ENCODE peak calls at places on chromosomes 3 and 15, in ten cellular contexts. One of them, this sample, is unnamed.

GRCh38 chr3:196803891-196804468 is 63.7 kb upstream of the SENP5 start:
- DNase-seq in bronchial epithelial cell: no peak
- DNase-seq in B cell: no peak
- DNase-seq in testis: no peak
- DNase-seq in nephron progenitor cell: no peak
- DNase-seq in fibroblast of mammary gland: peak
- DNase-seq in glutamatergic neuron: no peak
- DNase-seq in lower lobe of right lung: no peak
- DNase-seq in brain microvascular endothelial cell: no peak
- DNase-seq in IMR-90: no peak
- DNase-seq in this sample: no peak

GRCh38 chr15:39580630-39581500 is at the start of gene THBS1:
- DNase-seq in bronchial epithelial cell: peak
- DNase-seq in brain microvascular endothelial cell: peak
- DNase-seq in fibroblast of mammary gland: peak
- DNase-seq in nephron progenitor cell: peak
- DNase-seq in glutamatergic neuron: peak
- DNase-seq in B cell: no peak
- DNase-seq in testis: peak
- DNase-seq in lower lobe of right lung: peak
- DNase-seq in IMR-90: peak
- DNase-seq in this sample: no peak

GRCh38 chr15:51775967-51776816 is 24.8 kb downstream of the TMOD2 start:
- DNase-seq in B cell: peak
- DNase-seq in IMR-90: peak
- DNase-seq in glutamatergic neuron: peak
- DNase-seq in nephron progenitor cell: peak
- DNase-seq in fibroblast of mammary gland: peak
- DNase-seq in testis: peak
- DNase-seq in lower lobe of right lung: no peak
- DNase-seq in brain microvascular endothelial cell: peak
- DNase-seq in bronchial epithelial cell: peak
- DNase-seq in this sample: peak

GRCh38 chr3:58175429-58176184 is 35.2 kb downstream of the DNASE1L3 start:
- DNase-seq in fibroblast of mammary gland: peak
- DNase-seq in IMR-90: peak
- DNase-seq in B cell: no peak
- DNase-seq in bronchial epithelial cell: peak
- DNase-seq in brain microvascular endothelial cell: no peak
- DNase-seq in glutamatergic neuron: no peak
- DNase-seq in lower lobe of right lung: no peak
- DNase-seq in nephron progenitor cell: no peak
- DNase-seq in testis: peak
- DNase-seq in this sample: no peak

GRCh38 chr3:141878812-141879211 is 2.4 kb downstream of the ATP1B3 start:
- DNase-seq in IMR-90: peak
- DNase-seq in nephron progenitor cell: no peak
- DNase-seq in lower lobe of right lung: no peak
- DNase-seq in fibroblast of mammary gland: peak
- DNase-seq in brain microvascular endothelial cell: no peak
- DNase-seq in bronchial epithelial cell: peak
- DNase-seq in glutamatergic neuron: no peak
- DNase-seq in testis: no peak
- DNase-seq in B cell: no peak
- DNase-seq in this sample: no peak

GRCh38 chr3:160001850-160002623 is 13.4 kb downstream of the IL12A start:
- DNase-seq in B cell: no peak
- DNase-seq in lower lobe of right lung: no peak
- DNase-seq in bronchial epithelial cell: no peak
- DNase-seq in nephron progenitor cell: no peak
- DNase-seq in testis: no peak
- DNase-seq in brain microvascular endothelial cell: no peak
- DNase-seq in fibroblast of mammary gland: no peak
- DNase-seq in IMR-90: no peak
- DNase-seq in glutamatergic neuron: no peak
- DNase-seq in this sample: no peak

GRCh38 chr3:11235385-11235784 is 36.8 kb upstream of the ATG7 start:
- DNase-seq in lower lobe of right lung: no peak
- DNase-seq in IMR-90: no peak
- DNase-seq in fibroblast of mammary gland: no peak
- DNase-seq in nephron progenitor cell: no peak
- DNase-seq in glutamatergic neuron: no peak
- DNase-seq in testis: no peak
- DNase-seq in bronchial epithelial cell: no peak
- DNase-seq in brain microvascular endothelial cell: no peak
- DNase-seq in B cell: no peak
- DNase-seq in this sample: no peak

GRCh38 chr15:53218996-53219580 is 429.0 kb upstream of the ONECUT1 start:
- DNase-seq in lower lobe of right lung: no peak
- DNase-seq in fibroblast of mammary gland: no peak
- DNase-seq in brain microvascular endothelial cell: no peak
- DNase-seq in testis: no peak
- DNase-seq in IMR-90: no peak
- DNase-seq in glutamatergic neuron: no peak
- DNase-seq in nephron progenitor cell: no peak
- DNase-seq in bronchial epithelial cell: no peak
- DNase-seq in B cell: no peak
- DNase-seq in this sample: no peak

GRCh38 chr15:91411570-91411969 is 311.5 kb downstream of the SV2B start:
- DNase-seq in nephron progenitor cell: no peak
- DNase-seq in IMR-90: no peak
- DNase-seq in testis: no peak
- DNase-seq in brain microvascular endothelial cell: no peak
- DNase-seq in B cell: no peak
- DNase-seq in glutamatergic neuron: no peak
- DNase-seq in fibroblast of mammary gland: no peak
- DNase-seq in bronchial epithelial cell: no peak
- DNase-seq in lower lobe of right lung: no peak
- DNase-seq in this sample: no peak

GRCh38 chr3:48548731-48549705 is 7.6 kb downstream of the PFKFB4 start:
- DNase-seq in B cell: peak
- DNase-seq in fibroblast of mammary gland: peak
- DNase-seq in lower lobe of right lung: peak
- DNase-seq in glutamatergic neuron: peak
- DNase-seq in testis: peak
- DNase-seq in brain microvascular endothelial cell: peak
- DNase-seq in nephron progenitor cell: peak
- DNase-seq in bronchial epithelial cell: peak
- DNase-seq in IMR-90: peak
- DNase-seq in this sample: peak
- TF ChIP-seq CTCF in B cell: peak
- TF ChIP-seq CTCF in fibroblast of mammary gland: peak
- TF ChIP-seq CTCF in lower lobe of right lung: peak
- TF ChIP-seq CTCF in glutamatergic neuron: peak
- TF ChIP-seq CTCF in testis: peak
- TF ChIP-seq CTCF in brain microvascular endothelial cell: peak
- TF ChIP-seq CTCF in nephron progenitor cell: peak
- TF ChIP-seq CTCF in bronchial epithelial cell: peak
- TF ChIP-seq CTCF in IMR-90: peak
- TF ChIP-seq CTCF in this sample: peak

GRCh38 chr15:81038975-81039607 is 38.4 kb downstream of the TLNRD1 start:
- DNase-seq in nephron progenitor cell: no peak
- DNase-seq in bronchial epithelial cell: peak
- DNase-seq in B cell: no peak
- DNase-seq in fibroblast of mammary gland: no peak
- DNase-seq in glutamatergic neuron: no peak
- DNase-seq in IMR-90: no peak
- DNase-seq in brain microvascular endothelial cell: no peak
- DNase-seq in lower lobe of right lung: no peak
- DNase-seq in testis: no peak
- DNase-seq in this sample: no peak

GRCh38 chr15:81033508-81033907 is 32.8 kb downstream of the TLNRD1 start:
- DNase-seq in B cell: no peak
- DNase-seq in testis: no peak
- DNase-seq in IMR-90: no peak
- DNase-seq in fibroblast of mammary gland: no peak
- DNase-seq in brain microvascular endothelial cell: no peak
- DNase-seq in bronchial epithelial cell: no peak
- DNase-seq in glutamatergic neuron: no peak
- DNase-seq in lower lobe of right lung: no peak
- DNase-seq in nephron progenitor cell: no peak
- DNase-seq in this sample: no peak

GRCh38 chr15:81040757-81041156 is 40.0 kb downstream of the TLNRD1 start:
- DNase-seq in nephron progenitor cell: no peak
- DNase-seq in IMR-90: no peak
- DNase-seq in testis: no peak
- DNase-seq in glutamatergic neuron: no peak
- DNase-seq in brain microvascular endothelial cell: no peak
- DNase-seq in B cell: no peak
- DNase-seq in lower lobe of right lung: no peak
- DNase-seq in bronchial epithelial cell: no peak
- DNase-seq in fibroblast of mammary gland: no peak
- DNase-seq in this sample: no peak

GRCh38 chr15:81032818-81033217 is 32.1 kb downstream of the TLNRD1 start:
- DNase-seq in lower lobe of right lung: no peak
- DNase-seq in IMR-90: no peak
- DNase-seq in B cell: no peak
- DNase-seq in glutamatergic neuron: no peak
- DNase-seq in testis: no peak
- DNase-seq in bronchial epithelial cell: no peak
- DNase-seq in fibroblast of mammary gland: no peak
- DNase-seq in nephron progenitor cell: no peak
- DNase-seq in brain microvascular endothelial cell: no peak
- DNase-seq in this sample: no peak

DNA sequence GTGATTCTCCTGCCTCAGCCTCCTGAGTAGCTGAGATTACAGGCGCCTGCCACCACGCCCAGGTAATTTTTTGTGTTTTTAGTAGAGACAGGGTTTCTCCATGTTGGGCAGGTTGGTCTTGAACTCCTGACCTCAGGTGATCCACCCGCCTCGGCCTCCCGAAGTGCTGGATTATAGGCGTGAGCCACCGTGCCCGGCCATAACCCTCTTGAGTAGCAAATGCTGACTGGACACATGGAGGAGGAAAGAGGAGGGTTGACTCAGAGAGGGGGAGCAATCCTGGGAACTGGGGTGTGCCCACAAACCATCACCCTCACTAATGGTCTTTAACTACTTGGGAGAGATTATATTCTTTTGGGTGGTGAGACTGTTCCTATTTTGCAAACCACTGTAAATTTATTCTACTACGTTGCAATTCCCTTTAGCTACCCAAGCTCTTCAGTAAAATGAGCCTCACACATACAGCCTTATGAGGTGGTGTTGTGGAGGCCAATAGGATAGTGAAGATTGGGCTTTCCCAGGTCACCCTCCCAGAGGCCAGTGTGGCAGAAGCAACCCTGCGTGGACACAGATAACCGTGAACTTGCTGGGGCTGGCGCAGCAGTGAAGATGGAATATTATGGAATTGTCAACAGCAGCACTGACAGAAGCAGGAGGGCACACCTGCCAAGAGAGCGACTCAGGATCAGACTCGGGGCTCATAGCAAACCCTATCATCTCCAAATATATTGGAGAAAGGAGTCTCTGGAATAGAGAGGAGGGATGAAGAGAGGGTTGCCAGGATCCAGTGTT is 37.4 kb downstream of the TLNRD1 start:
- DNase-seq in glutamatergic neuron: no peak
- DNase-seq in fibroblast of mammary gland: no peak
- DNase-seq in IMR-90: no peak
- DNase-seq in brain microvascular endothelial cell: no peak
- DNase-seq in testis: no peak
- DNase-seq in B cell: no peak
- DNase-seq in lower lobe of right lung: no peak
- DNase-seq in nephron progenitor cell: no peak
- DNase-seq in bronchial epithelial cell: no peak
- DNase-seq in this sample: no peak
- TF ChIP-seq CTCF in glutamatergic neuron: no peak
- TF ChIP-seq CTCF in fibroblast of mammary gland: no peak
- TF ChIP-seq CTCF in IMR-90: no peak
- TF ChIP-seq CTCF in brain microvascular endothelial cell: no peak
- TF ChIP-seq CTCF in testis: no peak
- TF ChIP-seq CTCF in B cell: no peak
- TF ChIP-seq CTCF in lower lobe of right lung: no peak
- TF ChIP-seq CTCF in nephron progenitor cell: no peak
- TF ChIP-seq CTCF in bronchial epithelial cell: no peak
- TF ChIP-seq CTCF in this sample: no peak

DNA sequence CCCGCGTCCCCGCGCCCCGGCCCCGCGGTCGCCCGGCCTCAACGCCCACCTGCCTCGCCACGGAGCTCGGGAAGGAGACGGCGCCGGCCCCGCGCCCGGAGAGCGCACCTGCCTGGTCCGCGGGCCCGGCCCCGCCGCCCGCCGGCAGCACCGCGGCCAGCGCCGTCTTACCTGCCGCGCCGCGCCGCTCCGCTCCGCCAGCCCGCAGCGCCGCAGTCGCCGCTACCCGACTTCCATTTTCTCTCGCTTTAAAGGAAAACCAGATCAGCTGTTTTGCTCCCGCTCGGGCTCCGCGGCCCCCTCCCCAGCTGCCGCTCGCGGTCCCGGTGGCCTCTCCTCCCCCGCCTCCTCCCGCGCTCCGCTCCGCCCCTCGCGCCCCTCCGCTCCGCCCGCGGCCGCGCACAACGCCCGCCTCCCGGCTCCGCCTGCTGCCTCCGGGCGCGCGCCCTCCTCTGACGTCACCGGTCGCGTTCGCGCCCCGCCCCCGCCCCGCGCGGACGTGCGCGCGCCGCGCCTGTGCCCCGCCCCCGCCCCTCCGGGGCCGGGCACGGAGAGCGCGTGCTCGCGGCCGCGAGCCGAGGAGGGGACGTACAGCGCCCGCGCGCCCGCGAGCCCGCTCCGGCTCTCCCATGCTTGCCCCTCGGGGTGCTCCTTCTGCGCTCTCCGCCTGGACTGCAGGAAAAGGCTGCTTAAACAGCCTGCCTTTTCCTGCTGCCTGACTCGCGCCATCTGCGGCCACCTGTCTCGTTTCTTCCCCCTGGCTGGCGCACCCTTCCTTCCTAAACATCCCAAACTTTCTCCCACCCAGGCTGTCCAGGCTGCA is 159.8 kb upstream of the CHRNA7 start:
- DNase-seq in glutamatergic neuron: peak
- DNase-seq in testis: peak
- DNase-seq in IMR-90: peak
- DNase-seq in nephron progenitor cell: peak
- DNase-seq in lower lobe of right lung: peak
- DNase-seq in fibroblast of mammary gland: peak
- DNase-seq in bronchial epithelial cell: peak
- DNase-seq in B cell: peak
- DNase-seq in brain microvascular endothelial cell: peak
- DNase-seq in this sample: peak
- TF ChIP-seq CTCF in glutamatergic neuron: no peak
- TF ChIP-seq CTCF in testis: no peak
- TF ChIP-seq CTCF in IMR-90: no peak
- TF ChIP-seq CTCF in nephron progenitor cell: no peak
- TF ChIP-seq CTCF in lower lobe of right lung: no peak
- TF ChIP-seq CTCF in fibroblast of mammary gland: no peak
- TF ChIP-seq CTCF in bronchial epithelial cell: no peak
- TF ChIP-seq CTCF in B cell: no peak
- TF ChIP-seq CTCF in brain microvascular endothelial cell: no peak
- TF ChIP-seq CTCF in this sample: no peak

DNA sequence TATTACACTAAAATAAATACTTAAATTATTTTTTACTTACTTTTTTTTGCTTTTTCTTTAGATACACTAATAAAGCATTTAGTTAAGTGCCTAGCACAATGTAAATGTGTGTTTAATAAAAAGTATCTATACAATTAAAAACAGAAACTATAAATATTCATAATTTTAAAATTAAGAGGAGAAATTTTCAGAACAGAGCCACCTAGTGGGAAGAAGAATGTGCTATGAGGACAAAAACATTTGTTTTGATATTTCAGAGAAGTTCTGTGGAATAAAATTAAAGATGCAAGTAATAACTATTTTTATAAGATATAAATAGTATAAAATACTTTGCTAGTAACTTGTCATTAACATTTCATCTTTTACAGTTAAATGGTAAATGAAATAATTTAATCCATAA is 33.6 kb upstream of the PLSCR5 start:
- DNase-seq in IMR-90: no peak
- DNase-seq in glutamatergic neuron: no peak
- DNase-seq in nephron progenitor cell: no peak
- DNase-seq in lower lobe of right lung: no peak
- DNase-seq in testis: no peak
- DNase-seq in B cell: no peak
- DNase-seq in bronchial epithelial cell: no peak
- DNase-seq in fibroblast of mammary gland: no peak
- DNase-seq in brain microvascular endothelial cell: no peak
- DNase-seq in this sample: no peak
- TF ChIP-seq CTCF in IMR-90: peak
- TF ChIP-seq CTCF in glutamatergic neuron: peak
- TF ChIP-seq CTCF in nephron progenitor cell: peak
- TF ChIP-seq CTCF in lower lobe of right lung: peak
- TF ChIP-seq CTCF in testis: no peak
- TF ChIP-seq CTCF in B cell: peak
- TF ChIP-seq CTCF in bronchial epithelial cell: no peak
- TF ChIP-seq CTCF in fibroblast of mammary gland: peak
- TF ChIP-seq CTCF in brain microvascular endothelial cell: peak
- TF ChIP-seq CTCF in this sample: no peak